ENCODE peak calls at places on chromosomes 6 and 20, in nine cellular contexts. H, G, N, O, T, X, Z, R and W are unnamed samples.

GRCh38 chr6:157650261-157650640 is 172.8 kb upstream of the SNX9 start:
- DNase-seq in H (no peak), N (no peak), R (no peak), G (no peak), X (no peak), Z (no peak), O (no peak), T (no peak), W (peak)

GRCh38 chr6:99614430-99615161 is 8.0 kb downstream of the PRDM13 start:
- DNase-seq in R (peak), Z (peak), O (peak), X (peak), N (peak), G (no peak), H (no peak), T (no peak), W (peak)

GRCh38 chr6:33927551-33927950 is 123.7 kb upstream of the MLN start:
- DNase-seq in Z (no peak), X (no peak), G (no peak), H (no peak), N (no peak), O (no peak), R (no peak), T (no peak), W (no peak)

GRCh38 chr6:61989616-61990015 is 296.4 kb downstream of the KHDRBS2 start:
- DNase-seq in N (peak), Z (no peak), O (no peak), H (no peak), R (no peak), T (no peak), X (no peak), G (no peak), W (no peak)

GRCh38 chr20:21183722-21184121 is 57.8 kb downstream of the KIZ start:
- DNase-seq in G (no peak), O (no peak), R (no peak), T (no peak), X (no peak), Z (no peak), H (no peak), N (no peak), W (no peak)

GRCh38 chr20:7772376-7772775 is 167.9 kb downstream of the HAO1 start:
- DNase-seq in T (no peak), O (no peak), R (peak), G (no peak), X (no peak), N (no peak), H (no peak), Z (no peak), W (no peak)

GRCh38 chr6:24495516-24495847 is 713 bp downstream of the ALDH5A1 start:
- DNase-seq in G (no peak), H (peak), R (peak), O (peak), X (no peak), N (peak), T (peak), Z (peak), W (peak)

GRCh38 chr6:161618816-161619454 is 345.1 kb upstream of the AGPAT4 start:
- DNase-seq in H (no peak), Z (no peak), G (no peak), T (no peak), O (peak), N (peak), R (no peak), X (no peak), W (no peak)

GRCh38 chr6:113903666-113904330 is 46.7 kb downstream of the MARCKS start:
- DNase-seq in H (no peak), N (peak), R (no peak), Z (no peak), T (no peak), G (no peak), O (peak), X (no peak), W (no peak)

GRCh38 chr6:6224933-6225486 is 95.5 kb downstream of the F13A1 start:
- DNase-seq in T (no peak), N (no peak), G (no peak), Z (no peak), H (no peak), X (no peak), R (no peak), O (no peak), W (peak)

GRCh38 chr6:146135167-146135566 is 106.3 kb downstream of the GRM1 start:
- DNase-seq in X (no peak), G (no peak), H (no peak), R (no peak), T (no peak), N (peak), O (peak), Z (no peak), W (no peak)

GRCh38 chr6:136761227-136761922 is 30.9 kb downstream of the MAP3K5 start:
- DNase-seq in T (no peak), N (no peak), H (peak), O (peak), R (no peak), X (no peak), Z (no peak), G (no peak), W (no peak)

GRCh38 chr20:24587384-24588046 is 118.1 kb downstream of the SYNDIG1 start:
- DNase-seq in O (no peak), N (no peak), G (no peak), X (no peak), Z (no peak), R (no peak), H (no peak), T (no peak), W (no peak)